ENCODE peak calls at places on chromosomes 7 and 10, in ten cellular contexts. E, J, S, O, T, X, C, Q, M and K are unnamed samples.
A peak's percentile ranks its signal among the peaks of the same experiment; 100 is the strongest.

GRCh38 chr10:70780370-70780760 is 4.8 kb downstream of the TBATA start:
- DNase-seq in E (no peak), J (no peak), S (no peak), O (no peak), T (no peak), X (no peak), C (no peak), Q (no peak), M (no peak), K (no peak)

GRCh38 chr10:31864834-31865518 is 63.7 kb downstream of the ARHGAP12 start:
- DNase-seq in E (no peak), J (peak; percentile 37), S (no peak), O (no peak), T (no peak), X (no peak), C (no peak), Q (peak; percentile 19), M (no peak), K (no peak)

GRCh38 chr7:122535086-122535485 is 163.8 kb downstream of the RNF133 start:
- DNase-seq in E (no peak), J (no peak), S (no peak), O (no peak), T (no peak), X (no peak), C (no peak), Q (no peak), M (no peak), K (no peak)

GRCh38 chr7:96331233-96331632 is 9.3 kb upstream of the SLC25A13 start:
- DNase-seq in E (no peak), J (no peak), S (no peak), O (no peak), T (no peak), X (no peak), C (no peak), Q (no peak), M (no peak), K (no peak)

GRCh38 chr10:81838950-81839349 is 36.0 kb upstream of the NRG3 start:
- DNase-seq in E (no peak), J (no peak), S (no peak), O (no peak), T (no peak), X (no peak), C (no peak), Q (peak; percentile 53), M (no peak), K (no peak)

GRCh38 chr10:62728479-62728878 is 76.0 kb upstream of the ADO start:
- DNase-seq in E (no peak), J (no peak), S (no peak), O (no peak), T (no peak), X (no peak), C (no peak), Q (no peak), M (no peak), K (no peak)

GRCh38 chr7:130297628-130298027 is 4.7 kb downstream of the CPA4 start:
- DNase-seq in E (no peak), J (no peak), S (no peak), O (no peak), T (no peak), X (no peak), C (no peak), Q (peak; percentile 8), M (no peak), K (no peak)

GRCh38 chr10:116631871-116632295 is 11.1 kb downstream of the PNLIPRP2 start:
- DNase-seq in E (no peak), J (no peak), S (no peak), O (no peak), T (no peak), X (no peak), C (no peak), Q (no peak), M (no peak), K (no peak)

GRCh38 chr7:104968648-104969047 is 45.4 kb upstream of the KMT2E start:
- DNase-seq in E (no peak), J (no peak), S (no peak), O (no peak), T (no peak), X (no peak), C (no peak), Q (no peak), M (no peak), K (no peak)

GRCh38 chr10:36573246-36573645 is 552.2 kb upstream of the ANKRD30A start:
- DNase-seq in E (no peak), J (no peak), S (no peak), O (no peak), T (no peak), X (no peak), C (no peak), Q (no peak), M (no peak), K (no peak)

GRCh38 chr7:118735436-118735835 is 510.9 kb downstream of the ANKRD7 start:
- DNase-seq in E (no peak), J (no peak), S (no peak), O (no peak), T (no peak), X (no peak), C (no peak), Q (no peak), M (no peak), K (no peak)

GRCh38 chr10:114043532-114044250 is at the start of gene ADRB1:
- DNase-seq in E (peak; percentile 55), J (peak; percentile 69), S (no peak), O (peak; percentile 33), T (no peak), X (peak; percentile 92), C (peak; percentile 35), Q (peak; percentile 87), M (no peak), K (peak; percentile 18)

GRCh38 chr7:4733936-4734528 is 41.4 kb upstream of the AP5Z1 start:
- DNase-seq in E (no peak), J (no peak), S (no peak), O (no peak), T (no peak), X (no peak), C (no peak), Q (no peak), M (no peak), K (no peak)

GRCh38 chr7:70134029-70134445 is 535.8 kb downstream of the AUTS2 start:
- DNase-seq in E (no peak), J (no peak), S (no peak), O (no peak), T (no peak), X (no peak), C (no peak), Q (no peak), M (no peak), K (no peak)

GRCh38 chr10:86393858-86394472 is 27.4 kb upstream of the GRID1 start:
- DNase-seq in E (no peak), J (no peak), S (no peak), O (no peak), T (no peak), X (no peak), C (no peak), Q (no peak), M (no peak), K (no peak)

GRCh38 chr10:82084904-82085303 is 209.9 kb downstream of the NRG3 start:
- DNase-seq in E (no peak), J (no peak), S (no peak), O (no peak), T (no peak), X (no peak), C (no peak), Q (no peak), M (no peak), K (no peak)

GRCh38 chr7:2003451-2003930 is 229.3 kb downstream of the MAD1L1 start:
- DNase-seq in E (peak; percentile 13), J (no peak), S (no peak), O (no peak), T (no peak), X (peak; percentile 8), C (no peak), Q (no peak), M (no peak), K (no peak)

GRCh38 chr7:33334349-33334748 is 205.0 kb downstream of the BBS9 start:
- DNase-seq in E (no peak), J (peak; percentile 8), S (no peak), O (no peak), T (no peak), X (no peak), C (no peak), Q (peak; percentile 53), M (no peak), K (no peak)

GRCh38 chr7:155652156-155653124 is 8.0 kb downstream of the RBM33 start:
- DNase-seq in E (no peak), J (no peak), S (no peak), O (no peak), T (no peak), X (no peak), C (no peak), Q (no peak), M (no peak), K (no peak)

GRCh38 chr7:74587435-74588126 is 69.9 kb upstream of the GTF2I start:
- DNase-seq in E (no peak), J (no peak), S (peak; percentile 93), O (peak; percentile 5), T (no peak), X (peak; percentile 92), C (peak; percentile 69), Q (peak; percentile 57), M (peak; percentile 58), K (no peak)

GRCh38 chr7:113175525-113176097 is 57.3 kb upstream of the SMIM30 start:
- DNase-seq in E (no peak), J (no peak), S (no peak), O (no peak), T (no peak), X (no peak), C (no peak), Q (no peak), M (no peak), K (no peak)

GRCh38 chr7:76262683-76263402 is 39.6 kb upstream of the HSPB1 start:
- DNase-seq in E (no peak), J (peak; percentile 67), S (peak; percentile 10), O (no peak), T (no peak), X (peak; percentile 62), C (peak; percentile 27), Q (peak; percentile 84), M (no peak), K (no peak)

GRCh38 chr7:24572421-24573007 is 738 bp upstream of the PALS2 start:
- DNase-seq in E (no peak), J (peak; percentile 60), S (peak; percentile 39), O (no peak), T (no peak), X (peak; percentile 40), C (peak; percentile 19), Q (no peak), M (no peak), K (peak; percentile 38)

GRCh38 chr10:131774618-131775443 is 126.0 kb upstream of the PPP2R2D start:
- DNase-seq in E (no peak), J (no peak), S (no peak), O (no peak), T (no peak), X (no peak), C (no peak), Q (no peak), M (no peak), K (no peak)

GRCh38 chr10:79602953-79603352 is 7.8 kb upstream of the SFTPA1 start:
- DNase-seq in E (no peak), J (no peak), S (no peak), O (no peak), T (no peak), X (no peak), C (no peak), Q (no peak), M (no peak), K (no peak)

GRCh38 chr10:6236349-6237188 is 33.8 kb downstream of the PFKFB3 start:
- DNase-seq in E (no peak), J (no peak), S (no peak), O (no peak), T (no peak), X (no peak), C (no peak), Q (no peak), M (no peak), K (no peak)

GRCh38 chr10:21349912-21350286 is 175.6 kb downstream of the SKIDA1 start:
- DNase-seq in E (no peak), J (no peak), S (no peak), O (no peak), T (no peak), X (no peak), C (no peak), Q (no peak), M (no peak), K (no peak)

GRCh38 chr7:100856871-100857282 is 4.4 kb downstream of the SLC12A9 start:
- DNase-seq in E (no peak), J (no peak), S (no peak), O (no peak), T (no peak), X (no peak), C (no peak), Q (peak; percentile 20), M (no peak), K (no peak)